ENCODE peak calls at places on chromosome 2, in ten cellular contexts. F is natural killer cell treated with Interleukin-12 subunit alpha and Interleukin-12 subunit beta and Interleukin-15 and Interleukin-18, amount 100 ng/mL, for 72 hours; L is foreskin keratinocyte; W is heart left ventricle; R is activated CD8-positive, alpha-beta T cell treated with anti-CD3 and anti-CD28 coated beads, Interleukin-2, amount 10 ng/mL, durations not matched to agents 7 days and 5 days; U is stimulated activated effector memory CD8-positive, alpha-beta T cell treated with anti-CD3 and anti-CD28 coated beads, Interleukin-12 subunit alpha, Interleukin-12 subunit beta, amount 100 ng/mL, for 72 hours; C is right cardiac atrium; Q is CD8-positive, alpha-beta T cell; N is pancreas; H is left cardiac atrium. J is an unnamed sample.

GRCh38 chr2:165874445-165875039 is 79.0 kb downstream of the TTC21B start:
- ATAC-seq in W (no peak), R (peak; percentile 92), N (peak; percentile 98), Q (peak; percentile 96), U (peak; percentile 55), H (peak; percentile 72), L (peak; percentile 94), F (peak; percentile 73), C (peak; percentile 71), J (peak; percentile 90)

GRCh38 chr2:217247511-217247910 is 387.6 kb upstream of the TNP1 start:
- ATAC-seq in R (no peak), C (no peak), W (no peak), N (no peak), L (no peak), F (no peak), U (no peak), H (no peak), Q (no peak), J (no peak)

GRCh38 chr2:25286025-25286400 is 55.7 kb downstream of the DNMT3A start:
- ATAC-seq in U (peak; percentile 100), H (peak; percentile 74), L (no peak), Q (peak; percentile 99), W (peak; percentile 37), R (peak; percentile 100), C (peak; percentile 42), N (peak; percentile 74), F (peak; percentile 90), J (peak; percentile 59)

GRCh38 chr2:159072795-159073194 is 104.4 kb downstream of the TANC1 start:
- ATAC-seq in F (no peak), H (no peak), U (no peak), R (no peak), N (no peak), C (no peak), W (no peak), L (peak; percentile 60), Q (no peak), J (no peak)

GRCh38 chr2:196162586-196163180 is 8.7 kb downstream of the STK17B start:
- ATAC-seq in U (peak; percentile 37), Q (no peak), L (no peak), N (no peak), W (no peak), F (peak; percentile 40), H (no peak), C (no peak), R (peak; percentile 31), J (no peak)

GRCh38 chr2:55929476-55929875 is 5.9 kb upstream of the EFEMP1 start:
- ATAC-seq in F (no peak), R (no peak), H (no peak), N (no peak), U (no peak), Q (no peak), C (no peak), W (no peak), L (no peak), J (no peak)

GRCh38 chr2:139685590-139685989 is 905.4 kb upstream of the NXPH2 start:
- ATAC-seq in F (no peak), U (no peak), H (no peak), W (no peak), C (no peak), L (no peak), R (no peak), N (no peak), Q (no peak), J (no peak)

GRCh38 chr2:17282245-17282644 is 236.0 kb downstream of the RAD51AP2 start:
- ATAC-seq in C (no peak), U (no peak), L (no peak), W (no peak), F (no peak), H (no peak), Q (no peak), R (no peak), N (no peak), J (no peak)

GRCh38 chr2:234241656-234242445 is 191.3 kb downstream of the SPP2 start:
- ATAC-seq in R (no peak), L (peak; percentile 71), N (no peak), U (no peak), C (no peak), W (no peak), H (no peak), F (no peak), Q (no peak), J (peak; percentile 54)

GRCh38 chr2:173990970-173991819 is 26.0 kb upstream of the SP3 start:
- ATAC-seq in U (no peak), F (no peak), Q (no peak), C (peak; percentile 87), W (peak; percentile 64), N (peak; percentile 92), L (peak; percentile 54), R (no peak), H (peak; percentile 86), J (peak; percentile 61)

GRCh38 chr2:235588750-235589149 is 94.9 kb downstream of the AGAP1 start:
- ATAC-seq in H (no peak), W (no peak), L (no peak), C (no peak), R (no peak), N (peak; percentile 94), Q (no peak), F (no peak), U (no peak), J (no peak)

GRCh38 chr2:61877571-61878245 is 10.7 kb downstream of the CCT4 start:
- ATAC-seq in C (no peak), H (no peak), U (no peak), F (no peak), R (no peak), Q (no peak), L (no peak), W (no peak), N (no peak), J (no peak)

GRCh38 chr2:196538646-196539045 is 100.9 kb upstream of the CCDC150 start:
- ATAC-seq in U (no peak), H (peak; percentile 59), N (no peak), W (peak; percentile 57), C (peak; percentile 60), L (no peak), F (no peak), Q (no peak), R (no peak), J (no peak)

GRCh38 chr2:233426619-233427342 is 72.5 kb downstream of the DGKD start:
- ATAC-seq in U (peak; percentile 94), F (peak; percentile 72), Q (no peak), C (no peak), N (no peak), R (no peak), W (no peak), L (peak; percentile 70), H (no peak), J (peak; percentile 58)

GRCh38 chr2:108355907-108356734 is 21.6 kb upstream of the SULT1C4 start:
- ATAC-seq in N (no peak), L (no peak), R (no peak), Q (no peak), F (no peak), U (no peak), W (no peak), C (no peak), H (no peak), J (no peak)

GRCh38 chr2:19576411-19576810 is 218.0 kb upstream of the OSR1 start:
- ATAC-seq in U (no peak), F (no peak), C (no peak), W (no peak), L (no peak), H (no peak), Q (no peak), N (no peak), R (no peak), J (no peak)

GRCh38 chr2:48039209-48039990 is 133.1 kb upstream of the FBXO11 start:
- ATAC-seq in U (no peak), Q (no peak), W (no peak), C (no peak), F (no peak), L (no peak), N (no peak), R (no peak), H (no peak), J (no peak)

GRCh38 chr2:107984667-107985066 is 1.7 kb upstream of the SLC5A7 start:
- ATAC-seq in L (no peak), F (no peak), U (no peak), Q (no peak), R (no peak), W (no peak), H (no peak), C (no peak), N (no peak), J (no peak)

GRCh38 chr2:3512086-3512485 is 7.2 kb downstream of the ADI1 start:
- ATAC-seq in U (no peak), R (no peak), W (no peak), H (no peak), N (no peak), Q (no peak), L (no peak), F (no peak), C (no peak), J (no peak)

GRCh38 chr2:24342110-24342910 is 18.0 kb downstream of the ITSN2 start:
- ATAC-seq in L (peak; percentile 51), N (no peak), R (no peak), Q (no peak), U (peak; percentile 28), H (no peak), C (no peak), W (no peak), F (no peak), J (no peak)

GRCh38 chr2:3902131-3902530 is 198.8 kb downstream of the DCDC2C start:
- ATAC-seq in R (no peak), U (no peak), Q (no peak), H (no peak), L (no peak), C (peak; percentile 69), W (no peak), N (no peak), F (no peak), J (no peak)

GRCh38 chr2:10931710-10932255 is 20.0 kb downstream of the KCNF1 start:
- ATAC-seq in F (no peak), R (no peak), U (no peak), W (no peak), N (no peak), H (no peak), C (no peak), L (no peak), Q (no peak), J (no peak)

GRCh38 chr2:135688978-135689377 is 52.7 kb upstream of the UBXN4 start:
- ATAC-seq in H (no peak), U (no peak), F (no peak), C (no peak), L (no peak), Q (no peak), N (no peak), R (no peak), W (no peak), J (no peak)

GRCh38 chr2:10575566-10576300 is 114.0 kb downstream of the NOL10 start:
- ATAC-seq in L (peak; percentile 95), C (no peak), N (no peak), Q (no peak), F (no peak), U (peak; percentile 69), R (no peak), W (no peak), H (no peak), J (peak; percentile 61)

GRCh38 chr2:101689120-101689827 is 8.2 kb upstream of the MAP4K4 start:
- ATAC-seq in F (no peak), N (no peak), H (no peak), L (no peak), R (no peak), W (no peak), U (no peak), Q (no peak), C (no peak), J (no peak)

GRCh38 chr2:157345647-157346389 is 20.2 kb upstream of the ERMN start:
- ATAC-seq in N (no peak), R (no peak), Q (no peak), C (no peak), U (no peak), F (no peak), L (no peak), W (no peak), H (no peak), J (no peak)

GRCh38 chr2:181241366-181241765 is 215.8 kb upstream of the ITGA4 start:
- ATAC-seq in F (no peak), Q (no peak), R (peak; percentile 26), C (no peak), L (no peak), W (no peak), N (no peak), H (no peak), U (no peak), J (no peak)

GRCh38 chr2:231452799-231453508 is 11.3 kb downstream of the NCL start:
- ATAC-seq in W (no peak), U (peak; percentile 14), C (peak; percentile 22), F (no peak), H (peak; percentile 13), N (peak; percentile 36), L (peak; percentile 8), R (no peak), Q (no peak), J (peak; percentile 15)

J was measured in esophagus mucosa.